ENCODE peak calls at places on chromosomes 4 and X, in five cellular contexts. H, K, D, X and Y are unnamed samples.
A peak's percentile ranks its signal among the peaks of the same experiment; 100 is the strongest.

GRCh38 chr4:8524595-8525382 is 55.4 kb upstream of the GPR78 start:
- DNase-seq in H (no peak), K (no peak), D (peak; percentile 12), X (no peak), Y (no peak)

GRCh38 chr4:173013232-173013932 is 155.2 kb upstream of the GALNT7 start:
- DNase-seq in H (peak; percentile 27), K (peak; percentile 81), D (no peak), X (peak; percentile 71), Y (peak; percentile 11)

GRCh38 chrX:46326161-46326560 is 219.1 kb downstream of the ZNF674 start:
- DNase-seq in H (peak; percentile 45), K (no peak), D (no peak), X (no peak), Y (no peak)

GRCh38 chr4:180058731-180059215 is 2184.4 kb upstream of the TENM3 start:
- DNase-seq in H (peak; percentile 39), K (no peak), D (peak; percentile 24), X (peak; percentile 61), Y (no peak)

GRCh38 chr4:15986900-15987299 is 23.9 kb upstream of the FGFBP2 start:
- DNase-seq in H (no peak), K (no peak), D (no peak), X (no peak), Y (no peak)

GRCh38 chr4:89263265-89263664 is 44.3 kb downstream of the GPRIN3 start:
- DNase-seq in H (no peak), K (no peak), D (no peak), X (no peak), Y (no peak)

GRCh38 chr4:113955948-113956347 is 23.5 kb downstream of the ARSJ start:
- DNase-seq in H (no peak), K (no peak), D (no peak), X (no peak), Y (no peak)

GRCh38 chr4:1047106-1047975 is 35.9 kb downstream of the FGFRL1 start:
- DNase-seq in H (no peak), K (no peak), D (peak; percentile 29), X (no peak), Y (no peak)

GRCh38 chr4:53778122-53778521 is 186.8 kb upstream of the LNX1 start:
- DNase-seq in H (no peak), K (no peak), D (no peak), X (no peak), Y (no peak)

GRCh38 chr4:92210906-92211305 is 92.9 kb upstream of the GRID2 start:
- DNase-seq in H (no peak), K (no peak), D (no peak), X (no peak), Y (no peak)

GRCh38 chrX:49184294-49185061 is 1.7 kb downstream of the PRICKLE3 start:
- DNase-seq in H (peak; percentile 95), K (peak; percentile 89), D (peak; percentile 93), X (peak; percentile 87), Y (peak; percentile 57)

GRCh38 chr4:56004235-56004634 is 55.5 kb downstream of the CEP135 start:
- DNase-seq in H (no peak), K (no peak), D (no peak), X (no peak), Y (no peak)

GRCh38 chr4:138461065-138461464 is 218.9 kb upstream of the SLC7A11 start:
- DNase-seq in H (no peak), K (no peak), D (no peak), X (no peak), Y (no peak)

GRCh38 chrX:154748712-154749339 is 2.1 kb downstream of the GAB3 start:
- DNase-seq in H (peak; percentile 56), K (peak; percentile 69), D (peak; percentile 43), X (peak; percentile 23), Y (peak; percentile 24)

GRCh38 chr4:6402566-6403399 is 69.6 kb downstream of the PPP2R2C start:
- DNase-seq in H (no peak), K (no peak), D (peak; percentile 7), X (no peak), Y (no peak)

GRCh38 chrX:38028300-38028699 is 21.9 kb downstream of the SYTL5 start:
- DNase-seq in H (no peak), K (no peak), D (no peak), X (no peak), Y (no peak)

GRCh38 chr4:8912089-8912455 is 40.4 kb upstream of the HMX1 start:
- DNase-seq in H (no peak), K (no peak), D (no peak), X (no peak), Y (no peak)

GRCh38 chr4:184150102-184150839 is 67.4 kb downstream of the ENPP6 start:
- DNase-seq in H (no peak), K (no peak), D (no peak), X (no peak), Y (no peak)